ENCODE peak calls at places on chromosome 3, in nine cellular contexts. L, U, G, A, C, K, P, J and M are unnamed samples. For H3K4me1, the result is how much of the 10 kb centered on the place peaks cover.

GRCh38 chr3:176521531-176522175 is 675.6 kb downstream of the TBL1XR1 start:
- DNase-seq in L (no peak), U (no peak), G (peak), A (no peak), C (no peak), K (no peak), P (no peak), J (no peak), M (no peak)

GRCh38 chr3:61894988-61895935 is 333.9 kb downstream of the PTPRG start:
- DNase-seq in L (peak), U (peak), G (peak), A (peak), C (peak), K (peak), P (no peak), J (no peak), M (peak)

GRCh38 chr3:140152851-140153640 is 218.1 kb downstream of the CLSTN2 start:
- DNase-seq in L (no peak), U (no peak), G (no peak), A (no peak), C (no peak), K (no peak), P (peak), J (no peak), M (no peak)

GRCh38 chr3:131361464-131362421 is 19.8 kb upstream of the NUDT16 start:
- DNase-seq in L (peak), U (peak), G (peak), A (peak), C (peak), K (peak), P (peak), J (peak), M (peak)

GRCh38 chr3:123053107-123053506 is 13.7 kb upstream of the PDIA5 start:
- DNase-seq in L (no peak), U (no peak), G (no peak), A (no peak), C (peak), K (no peak), P (no peak), J (no peak), M (no peak)

GRCh38 chr3:127394984-127395662 is 107.3 kb upstream of the PRR20G start:
- DNase-seq in L (peak), U (no peak), G (no peak), A (no peak), C (no peak), K (no peak), P (no peak), J (no peak), M (no peak)

GRCh38 chr3:193897791-193898190 is 238.2 kb upstream of the HES1 start:
- DNase-seq in L (no peak), U (no peak), G (no peak), A (peak), C (no peak), K (no peak), P (no peak), J (no peak), M (no peak)

GRCh38 chr3:72118593-72118992 is 333.6 kb upstream of the PROK2 start:
- DNase-seq in L (no peak), U (no peak), G (no peak), A (no peak), C (no peak), K (no peak), P (no peak), J (no peak), M (no peak)

GRCh38 chr3:195240939-195241338 is 30.0 kb downstream of the XXYLT1 start:
- DNase-seq in L (no peak), U (peak), G (no peak), A (no peak), C (no peak), K (no peak), P (peak), J (peak), M (no peak)

GRCh38 chr3:35648347-35648746 is 9.0 kb downstream of the ARPP21 start:
- DNase-seq in L (no peak), U (no peak), G (no peak), A (no peak), C (no peak), K (no peak), P (peak), J (no peak), M (no peak)

GRCh38 chr3:48518069-48518468 is 14.1 kb upstream of the SHISA5 start:
- DNase-seq in L (no peak), U (no peak), G (no peak), A (no peak), C (no peak), K (no peak), P (no peak), J (no peak), M (no peak)

GRCh38 chr3:15611018-15611417 is 9.5 kb downstream of the BTD start:
- DNase-seq in L (no peak), U (no peak), G (no peak), A (no peak), C (peak), K (no peak), P (no peak), J (no peak), M (no peak)

GRCh38 chr3:45064512-45065372 is 38.6 kb downstream of the CLEC3B start:
- DNase-seq in L (no peak), U (peak), G (peak), A (no peak), C (no peak), K (peak), P (no peak), J (no peak), M (peak)

GRCh38 chr3:45171283-45171682 is 25.1 kb upstream of the CDCP1 start:
- DNase-seq in L (no peak), U (no peak), G (no peak), A (no peak), C (no peak), K (peak), P (no peak), J (no peak), M (no peak)

GRCh38 chr3:113297281-113297680 is 85.9 kb downstream of the BOC start:
- DNase-seq in L (no peak), U (no peak), G (no peak), A (no peak), C (no peak), K (no peak), P (no peak), J (no peak), M (no peak)

GRCh38 chr3:53286727-53287412 is 31.0 kb upstream of the TKT start:
- DNase-seq in L (no peak), U (no peak), G (no peak), A (no peak), C (no peak), K (no peak), P (no peak), J (no peak), M (no peak)

GRCh38 chr3:129961142-129961541 is 13.4 kb upstream of the TRH start:
- DNase-seq in L (no peak), U (no peak), G (no peak), A (no peak), C (no peak), K (no peak), P (no peak), J (no peak), M (no peak)

GRCh38 chr3:174156200-174156599 is 702.9 kb upstream of the NAALADL2 start:
- DNase-seq in L (no peak), U (no peak), G (peak), A (no peak), C (no peak), K (no peak), P (no peak), J (no peak), M (no peak)

GRCh38 chr3:79690072-79690471 is 77.7 kb downstream of the ROBO1 start:
- DNase-seq in L (no peak), U (no peak), G (no peak), A (no peak), C (no peak), K (no peak), P (no peak), J (no peak), M (no peak)

GRCh38 chr3:21260507-21260906 is 490.5 kb downstream of the ZNF385D start:
- DNase-seq in L (no peak), U (no peak), G (no peak), A (no peak), C (no peak), K (no peak), P (no peak), J (no peak), M (no peak)

GRCh38 chr3:126549861-126550487 is 8.8 kb downstream of the C3orf22 start:
- DNase-seq in L (no peak), U (no peak), G (no peak), A (no peak), C (no peak), K (no peak), P (peak), J (peak), M (no peak)

GRCh38 chr3:101999177-101999778 is 150.0 kb downstream of the NFKBIZ start:
- DNase-seq in L (no peak), U (no peak), G (no peak), A (no peak), C (no peak), K (no peak), P (no peak), J (no peak), M (no peak)

GRCh38 chr3:102002056-102002455 is 152.7 kb downstream of the NFKBIZ start:
- DNase-seq in L (no peak), U (no peak), G (no peak), A (no peak), C (no peak), K (no peak), P (no peak), J (no peak), M (no peak)

GRCh38 chr3:102004561-102004960 is 155.2 kb downstream of the NFKBIZ start:
- DNase-seq in L (no peak), U (no peak), G (no peak), A (no peak), C (no peak), K (no peak), P (no peak), J (no peak), M (no peak)

GRCh38 chr3:101998256-101998926 is 149.1 kb downstream of the NFKBIZ start:
- DNase-seq in L (no peak), U (no peak), G (peak), A (no peak), C (no peak), K (no peak), P (no peak), J (no peak), M (no peak)

DNA sequence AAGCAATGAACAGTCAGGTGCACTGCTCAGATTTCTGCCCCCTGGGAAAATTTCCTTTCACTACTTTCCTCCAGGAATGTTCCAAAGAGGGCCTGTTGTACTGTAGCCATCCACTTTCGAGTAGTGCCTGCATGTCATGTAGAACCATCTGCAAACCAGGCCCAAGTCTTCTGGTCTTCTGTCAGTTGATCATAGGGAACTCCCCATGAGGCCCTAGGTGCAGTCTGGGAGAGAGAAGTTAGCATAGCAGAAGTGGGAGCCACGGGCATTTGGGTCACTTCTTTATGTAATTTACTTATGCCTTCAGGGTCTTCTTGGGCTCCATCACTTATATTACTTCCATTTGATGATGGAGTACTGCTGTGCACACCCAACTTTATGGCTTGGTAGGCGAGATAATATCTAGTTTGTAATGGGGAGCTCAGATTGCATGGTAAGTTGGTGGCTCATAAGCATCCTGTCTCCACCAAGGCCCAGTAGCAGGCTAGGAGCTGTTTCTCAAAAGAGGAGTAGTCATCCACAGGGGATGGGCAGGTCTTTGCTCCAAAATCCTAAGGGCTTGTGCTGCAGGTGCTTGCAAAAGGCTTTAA is 151.4 kb downstream of the NFKBIZ start:
- DNase-seq in L (no peak), U (no peak), G (no peak), A (no peak), C (no peak), K (peak), P (no peak), J (no peak), M (no peak)
- H3K4me1 ChIP-seq in L (under half), U (under half), G (under half), A (under half), C (under half), K (under half), P (under half), J (under half), M (under half)

GRCh38 chr3:136249091-136249490 is 1.0 kb upstream of the PCCB start:
- DNase-seq in L (no peak), U (no peak), G (no peak), A (no peak), C (no peak), K (no peak), P (no peak), J (no peak), M (no peak)

GRCh38 chr3:136249593-136250225 is 431 bp upstream of the PCCB start:
- DNase-seq in L (no peak), U (no peak), G (no peak), A (no peak), C (no peak), K (no peak), P (no peak), J (no peak), M (no peak)

GRCh38 chr3:136247436-136247835 is 2.7 kb upstream of the PCCB start:
- DNase-seq in L (no peak), U (no peak), G (no peak), A (no peak), C (no peak), K (no peak), P (no peak), J (no peak), M (no peak)

GRCh38 chr3:136247855-136248254 is 2.3 kb upstream of the PCCB start:
- DNase-seq in L (no peak), U (no peak), G (no peak), A (no peak), C (no peak), K (no peak), P (no peak), J (no peak), M (no peak)

DNA sequence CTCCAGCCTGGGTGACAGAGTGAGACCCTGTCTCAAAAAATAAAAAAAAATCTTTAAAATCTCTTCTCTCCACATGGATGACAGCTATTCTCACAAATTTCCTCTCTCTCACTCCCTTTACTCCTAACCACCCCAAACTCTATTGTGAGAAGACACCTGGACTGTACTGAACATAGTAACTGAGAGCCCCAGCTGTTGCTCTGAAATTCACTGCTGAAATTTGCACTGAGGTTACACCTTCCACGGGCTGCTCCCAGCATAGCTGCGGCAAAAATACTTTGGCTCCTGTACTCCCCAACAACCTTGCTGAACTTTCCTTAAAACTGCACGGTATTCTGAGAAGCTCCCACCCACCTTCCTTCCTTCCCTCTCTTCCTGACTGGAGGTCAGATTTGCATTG is 4.4 kb upstream of the PCCB start:
- DNase-seq in L (no peak), U (no peak), G (no peak), A (no peak), C (no peak), K (no peak), P (no peak), J (no peak), M (no peak)
- H3K27ac ChIP-seq in L (no peak), U (no peak), G (no peak), A (no peak), C (no peak), K (no peak), P (no peak), J (no peak), M (no peak)

GRCh38 chr3:66748175-66748876 is 247.5 kb upstream of the LRIG1 start:
- DNase-seq in L (no peak), U (no peak), G (no peak), A (peak), C (no peak), K (no peak), P (no peak), J (no peak), M (no peak)
- TF ChIP-seq CTCF in L (no peak), U (no peak), G (no peak), A (no peak), C (no peak), K (no peak), P (no peak), J (no peak), M (no peak)

DNA sequence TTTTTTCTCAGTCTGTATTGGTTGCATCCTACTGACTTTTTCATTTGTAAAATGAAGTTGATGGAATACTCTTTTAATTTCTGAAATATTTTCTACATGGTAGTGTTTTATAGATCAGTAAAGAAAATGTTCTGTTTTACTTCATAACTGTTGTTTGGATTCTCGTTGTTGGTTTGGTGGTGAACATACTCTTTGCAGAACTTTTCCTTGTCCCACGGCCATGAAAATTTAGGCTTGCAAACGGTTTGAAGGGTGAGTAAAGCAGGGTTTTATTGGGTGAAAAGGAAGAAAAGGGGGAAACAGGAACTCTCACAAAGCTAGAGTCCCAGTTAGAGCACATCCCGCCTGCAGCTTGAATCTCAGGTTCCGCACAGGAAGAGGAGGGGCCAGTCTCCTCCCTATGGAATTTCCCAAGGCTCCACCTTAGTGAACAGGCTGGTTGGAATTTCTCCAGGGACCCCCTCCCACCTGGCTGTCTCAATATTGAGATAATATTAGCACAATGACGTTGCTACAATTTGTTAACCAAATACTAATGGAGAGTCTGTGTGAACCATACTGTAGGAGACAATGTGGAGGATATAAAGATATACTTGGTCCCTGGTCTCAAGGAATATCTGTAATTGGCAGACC is 5.6 kb downstream of the PDCD6IP start:
- DNase-seq in L (no peak), U (no peak), G (no peak), A (no peak), C (no peak), K (peak), P (no peak), J (no peak), M (no peak)
- H3K4me1 ChIP-seq in L (half or more), U (under half), G (under half), A (under half), C (under half), K (half or more), P (half or more), J (under half), M (under half)

DNA sequence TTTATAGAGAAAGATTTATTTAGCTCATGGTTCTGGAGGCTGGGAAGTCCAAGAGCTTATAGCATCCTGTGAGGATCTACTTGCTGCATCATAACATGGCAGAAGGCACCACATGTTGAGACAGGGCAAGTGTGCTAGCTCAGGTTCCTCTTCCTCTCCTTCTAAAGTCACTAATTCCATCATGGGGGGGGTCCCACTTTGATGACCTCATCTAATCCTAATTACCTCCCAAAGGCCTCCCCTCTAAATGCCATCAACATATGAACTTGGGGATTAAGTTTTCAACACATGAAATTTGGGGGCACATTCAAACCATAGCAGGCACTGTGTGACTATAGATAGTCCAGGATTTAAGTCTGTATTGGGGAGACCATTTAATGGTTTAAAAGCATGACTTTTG is 297.1 kb upstream of the ROPN1 start:
- DNase-seq in L (no peak), U (no peak), G (no peak), A (no peak), C (no peak), K (no peak), P (no peak), J (no peak), M (no peak)
- H3K27ac ChIP-seq in L (no peak), U (no peak), G (no peak), A (no peak), C (no peak), K (no peak), P (no peak), J (no peak), M (no peak)

GRCh38 chr3:138688871-138689299 is 80.3 kb downstream of the FAIM start:
- DNase-seq in L (no peak), U (no peak), G (no peak), A (no peak), C (no peak), K (no peak), P (no peak), J (no peak), M (no peak)
- TF ChIP-seq CTCF in L (no peak), U (no peak), G (no peak), A (no peak), C (no peak), K (no peak), P (no peak), J (no peak), M (peak)

GRCh38 chr3:187912007-187912406 is 166.7 kb upstream of the BCL6 start:
- DNase-seq in L (no peak), U (no peak), G (no peak), A (no peak), C (no peak), K (no peak), P (no peak), J (no peak), M (no peak)

GRCh38 chr3:187909871-187910270 is 164.6 kb upstream of the BCL6 start:
- DNase-seq in L (no peak), U (no peak), G (no peak), A (no peak), C (no peak), K (no peak), P (no peak), J (no peak), M (no peak)

GRCh38 chr3:187914231-187914630 is 169.0 kb upstream of the BCL6 start:
- DNase-seq in L (no peak), U (no peak), G (no peak), A (peak), C (no peak), K (peak), P (no peak), J (peak), M (peak)

GRCh38 chr3:187916072-187916471 is 170.8 kb upstream of the BCL6 start:
- DNase-seq in L (no peak), U (no peak), G (no peak), A (no peak), C (no peak), K (no peak), P (no peak), J (no peak), M (no peak)

GRCh38 chr3:187913617-187914033 is 168.4 kb upstream of the BCL6 start:
- DNase-seq in L (no peak), U (peak), G (peak), A (no peak), C (no peak), K (peak), P (no peak), J (no peak), M (peak)
- H3K4me1 ChIP-seq in L (under half), U (under half), G (under half), A (under half), C (under half), K (under half), P (half or more), J (under half), M (under half)